ENCODE peak calls at places on chromosome 12, in nine cellular contexts. S is heart right ventricle, K is ovary, M is HCT116, F is GM06990, J is fibroblast of lung, Z is suprapubic skin, Q is cardiac muscle cell, C is mammary epithelial cell. V is an unnamed sample.

GRCh38 chr12:69298947-69299346 is 49.2 kb upstream of the LYZ start:
- DNase-seq in J (no peak), Z (no peak), F (no peak), Q (no peak), K (no peak), S (no peak), M (no peak), C (peak), V (no peak)

GRCh38 chr12:88552672-88553079 is 27.6 kb downstream of the KITLG start:
- DNase-seq in Z (no peak), M (no peak), S (no peak), J (no peak), C (peak), K (no peak), Q (no peak), F (no peak), V (peak)

GRCh38 chr12:77299001-77299400 is 233.6 kb upstream of the E2F7 start:
- DNase-seq in Z (no peak), M (no peak), C (no peak), Q (no peak), K (no peak), J (peak), S (no peak), F (no peak), V (peak)

GRCh38 chr12:91098942-91099341 is 12.4 kb downstream of the LUM start:
- DNase-seq in Z (no peak), M (peak), C (peak), S (no peak), K (peak), F (no peak), Q (no peak), J (peak), V (peak)

GRCh38 chr12:25395227-25395626 is 144.5 kb upstream of the KRAS start:
- DNase-seq in J (no peak), F (no peak), C (no peak), K (no peak), S (no peak), Q (no peak), M (no peak), Z (no peak), V (no peak)

GRCh38 chr12:52171950-52172512 is 19.8 kb downstream of the KRT80 start:
- DNase-seq in F (no peak), C (peak), S (no peak), M (no peak), J (no peak), K (no peak), Q (no peak), Z (no peak), V (no peak)

GRCh38 chr12:19186722-19187661 is 57.5 kb downstream of the PLEKHA5 start:
- DNase-seq in C (peak), J (peak), Q (peak), S (no peak), Z (no peak), F (peak), M (peak), K (no peak), V (no peak)

GRCh38 chr12:122227341-122227740 is 1.5 kb upstream of the DIABLO start:
- DNase-seq in J (no peak), K (peak), C (no peak), M (no peak), Z (no peak), S (no peak), Q (no peak), F (no peak), V (no peak)

GRCh38 chr12:47078733-47079364 is 572 bp upstream of the PCED1B start:
- DNase-seq in Z (no peak), K (peak), C (peak), S (no peak), J (no peak), M (no peak), F (peak), Q (peak), V (no peak)

GRCh38 chr12:107356266-107356936 is 263.1 kb upstream of the CRY1 start:
- DNase-seq in S (no peak), C (peak), F (no peak), Q (no peak), M (no peak), J (peak), Z (no peak), K (no peak), V (peak)

GRCh38 chr12:102765736-102766135 is 151.3 kb downstream of the PAH start:
- DNase-seq in M (no peak), J (peak), S (no peak), Z (no peak), K (no peak), C (no peak), Q (no peak), F (no peak), V (peak)

GRCh38 chr12:101779626-101780025 is 40.4 kb upstream of the SYCP3 start:
- DNase-seq in C (no peak), Q (no peak), K (no peak), Z (no peak), S (no peak), M (no peak), F (no peak), J (no peak), V (no peak)

GRCh38 chr12:89525002-89525823 is 617 bp upstream of the GALNT4 start:
- DNase-seq in M (no peak), Q (peak), F (no peak), S (peak), K (peak), C (peak), J (no peak), Z (no peak), V (no peak)

GRCh38 chr12:103399986-103400385 is 95.8 kb downstream of the C12orf42 start:
- DNase-seq in Q (no peak), M (no peak), C (no peak), S (no peak), J (no peak), K (no peak), F (no peak), Z (no peak), V (no peak)

GRCh38 chr12:104498211-104498801 is 41.6 kb downstream of the CHST11 start:
- DNase-seq in K (no peak), Z (no peak), C (no peak), S (no peak), F (no peak), Q (no peak), J (no peak), M (peak), V (peak)

GRCh38 chr12:19031032-19031431 is 98.5 kb upstream of the PLEKHA5 start:
- DNase-seq in Q (no peak), C (peak), J (peak), Z (no peak), K (no peak), F (no peak), M (peak), S (no peak), V (peak)

GRCh38 chr12:19483727-19484126 is 44.4 kb downstream of the AEBP2 start:
- DNase-seq in Z (no peak), Q (no peak), J (peak), C (peak), F (no peak), S (no peak), K (no peak), M (no peak), V (no peak)

GRCh38 chr12:52190860-52191729 is 719 bp downstream of the KRT80 start:
- DNase-seq in J (no peak), Z (no peak), F (no peak), C (no peak), Q (no peak), S (no peak), M (no peak), K (no peak), V (no peak)

GRCh38 chr12:5758347-5758746 is 186.7 kb downstream of the ANO2 start:
- DNase-seq in M (no peak), C (no peak), S (no peak), Q (no peak), F (no peak), Z (no peak), J (no peak), K (no peak), V (no peak)

GRCh38 chr12:111108726-111109125 is 188.3 kb upstream of the MYL2 start:
- DNase-seq in K (no peak), F (no peak), M (no peak), C (no peak), Q (no peak), Z (no peak), S (no peak), J (no peak), V (no peak)
- H3K4me3 ChIP-seq in K (no peak), F (no peak), M (no peak), C (no peak), Q (no peak), Z (no peak), S (no peak), J (no peak), V (no peak)

GRCh38 chr12:8948711-8949524 is 527 bp downstream of the M6PR start:
- DNase-seq in J (peak), F (no peak), S (peak), Q (peak), Z (no peak), C (peak), K (peak), M (no peak), V (peak)

GRCh38 chr12:8950702-8951478 is 1.4 kb upstream of the M6PR start:
- DNase-seq in M (no peak), C (no peak), K (no peak), Z (no peak), J (no peak), F (no peak), S (no peak), Q (no peak), V (no peak)

GRCh38 chr12:8951744-8952143 is 2.3 kb upstream of the M6PR start:
- DNase-seq in Z (no peak), S (no peak), C (no peak), Q (no peak), M (no peak), K (no peak), F (no peak), J (no peak), V (no peak)

GRCh38 chr12:8949525-8950286 is at the start of gene M6PR:
- DNase-seq in C (peak), J (peak), Q (peak), S (peak), K (peak), M (peak), F (peak), Z (peak), V (peak)

GRCh38 chr12:8950287-8950574 is 786 bp upstream of the M6PR start:
- DNase-seq in K (no peak), Z (no peak), S (no peak), M (no peak), C (no peak), F (no peak), Q (no peak), J (no peak), V (no peak)
- TF ChIP-seq CTCF in K (peak), Z (no peak), S (no peak), M (no peak), C (no peak), F (no peak), Q (no peak), J (no peak), V (no peak)

GRCh38 chr12:110668480-110669192 is 20.3 kb downstream of the HVCN1 start:
- DNase-seq in J (no peak), K (no peak), Z (no peak), S (no peak), Q (no peak), M (no peak), C (no peak), F (peak), V (no peak)
- H3K4me3 ChIP-seq in J (no peak), K (no peak), Z (no peak), S (no peak), Q (no peak), M (no peak), C (no peak), F (peak), V (no peak)

DNA sequence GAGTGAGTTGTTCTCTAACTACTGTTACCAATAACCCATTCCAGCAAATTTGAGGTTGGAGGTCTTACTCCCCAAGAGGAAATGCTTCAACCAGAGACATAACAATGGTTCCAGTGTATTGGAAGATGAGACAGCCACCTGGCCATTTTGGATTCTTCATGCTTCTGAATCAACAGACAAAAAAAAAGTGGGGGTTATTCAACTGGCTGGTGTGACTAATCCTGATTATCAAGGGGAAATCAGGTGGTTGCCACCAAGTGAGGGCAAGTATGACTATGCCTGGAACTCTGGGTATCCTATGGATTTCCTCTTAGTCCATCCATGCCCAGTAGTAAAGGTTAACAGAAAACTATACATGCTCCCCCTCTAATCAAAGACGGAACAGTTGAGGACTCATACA is 29.9 kb upstream of the ZNF641 start:
- DNase-seq in S (no peak), J (no peak), C (peak), Z (no peak), F (no peak), K (no peak), M (no peak), Q (no peak), V (no peak)
- TF ChIP-seq CTCF in S (no peak), J (no peak), C (no peak), Z (no peak), F (no peak), K (no peak), M (no peak), Q (no peak), V (no peak)

GRCh38 chr12:6952121-6952859 is 1.1 kb downstream of the PTPN6 start:
- DNase-seq in Z (peak), J (no peak), M (no peak), S (no peak), Q (no peak), F (no peak), C (no peak), K (no peak), V (no peak)

GRCh38 chr12:6950944-6951540 is at the start of gene PTPN6:
- DNase-seq in F (peak), Q (no peak), Z (peak), C (no peak), S (no peak), M (no peak), K (no peak), J (no peak), V (no peak)

GRCh38 chr12:6951551-6952120 is 480 bp downstream of the PTPN6 start:
- DNase-seq in Z (no peak), C (no peak), J (no peak), K (no peak), F (no peak), S (no peak), M (no peak), Q (no peak), V (no peak)

GRCh38 chr12:6949063-6949594 is 2.0 kb upstream of the PTPN6 start:
- DNase-seq in Z (peak), J (no peak), C (no peak), K (no peak), F (no peak), Q (no peak), S (no peak), M (no peak), V (no peak)

DNA sequence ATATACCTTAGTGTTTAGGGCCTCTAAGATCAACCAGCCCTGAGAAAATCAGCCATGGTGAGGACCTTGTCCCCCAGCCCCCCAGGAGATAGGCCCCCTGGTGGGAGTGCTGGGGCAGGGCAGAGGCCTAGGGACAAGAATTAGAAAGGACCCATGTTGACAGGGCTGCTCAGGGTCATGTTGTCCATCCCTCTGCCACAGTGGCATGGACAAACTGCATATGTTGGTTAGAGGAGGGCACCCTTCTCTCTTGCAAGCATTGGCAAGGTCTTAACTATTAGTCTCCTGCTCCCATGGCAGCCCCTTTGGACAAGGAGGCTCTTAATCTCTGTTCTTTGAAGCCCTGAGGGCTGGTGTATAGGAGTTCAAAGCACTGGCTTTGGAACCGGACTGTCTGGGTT is 755 bp upstream of the PTPN6 start:
- DNase-seq in K (no peak), Q (no peak), M (no peak), S (no peak), F (no peak), C (no peak), Z (no peak), J (no peak), V (no peak)
- H3K4me3 ChIP-seq in K (no peak), Q (no peak), M (no peak), S (no peak), F (peak), C (no peak), Z (no peak), J (no peak), V (no peak)

V was measured in AG09309.